ENCODE peak calls at places on chromosome 17, in four cellular contexts. One of them, this sample, is unnamed.

GRCh38 chr17:5126719-5127488 is 11.1 kb downstream of the USP6 start:
- DNase-seq in HCT116: no peak
- DNase-seq in H7: no peak
- DNase-seq in heart right ventricle: no peak
- DNase-seq in this sample: no peak

GRCh38 chr17:77460514-77461046 is 319.8 kb downstream of the SEC14L1 start:
- DNase-seq in heart right ventricle: no peak
- DNase-seq in H7: no peak
- DNase-seq in HCT116: no peak
- DNase-seq in this sample: no peak

GRCh38 chr17:59607817-59608403 is 11.8 kb upstream of the CLTC start:
- DNase-seq in HCT116: no peak
- DNase-seq in heart right ventricle: no peak
- DNase-seq in H7: peak
- DNase-seq in this sample: no peak

GRCh38 chr17:38883592-38884526 is 14.0 kb downstream of the LASP1 start:
- DNase-seq in heart right ventricle: no peak
- DNase-seq in HCT116: no peak
- DNase-seq in H7: no peak
- DNase-seq in this sample: no peak

GRCh38 chr17:73493212-73493814 is 150.9 kb downstream of the SDK2 start:
- DNase-seq in HCT116: no peak
- DNase-seq in heart right ventricle: no peak
- DNase-seq in H7: peak
- DNase-seq in this sample: no peak

GRCh38 chr17:29060475-29060874 is 17.5 kb downstream of the PIPOX start:
- DNase-seq in HCT116: no peak
- DNase-seq in H7: no peak
- DNase-seq in heart right ventricle: no peak
- DNase-seq in this sample: no peak

GRCh38 chr17:80847506-80848230 is 144.0 kb upstream of the CHMP6 start:
- DNase-seq in H7: peak
- DNase-seq in HCT116: no peak
- DNase-seq in heart right ventricle: no peak
- DNase-seq in this sample: no peak

GRCh38 chr17:2266045-2266864 is 37.3 kb downstream of the SMG6 start:
- DNase-seq in H7: no peak
- DNase-seq in heart right ventricle: no peak
- DNase-seq in HCT116: no peak
- DNase-seq in this sample: no peak

GRCh38 chr17:58318065-58318481 is 10.5 kb downstream of the TSPOAP1 start:
- DNase-seq in heart right ventricle: no peak
- DNase-seq in HCT116: no peak
- DNase-seq in H7: peak
- DNase-seq in this sample: no peak

GRCh38 chr17:34424814-34425490 is 61.9 kb upstream of the CCL1 start:
- DNase-seq in heart right ventricle: no peak
- DNase-seq in HCT116: no peak
- DNase-seq in H7: peak
- DNase-seq in this sample: no peak

GRCh38 chr17:74123866-74124265 is 79.6 kb upstream of the RPL38 start:
- DNase-seq in heart right ventricle: no peak
- DNase-seq in HCT116: no peak
- DNase-seq in H7: no peak
- DNase-seq in this sample: no peak

GRCh38 chr17:16449121-16449570 is 33.8 kb downstream of the TRPV2 start:
- DNase-seq in HCT116: no peak
- DNase-seq in H7: no peak
- DNase-seq in heart right ventricle: no peak
- DNase-seq in this sample: no peak

GRCh38 chr17:75077490-75078096 is 10.2 kb upstream of the SLC16A5 start:
- DNase-seq in HCT116: no peak
- DNase-seq in H7: peak
- DNase-seq in heart right ventricle: peak
- DNase-seq in this sample: peak

GRCh38 chr17:35084987-35085386 is 21.5 kb upstream of the RFFL start:
- DNase-seq in HCT116: peak
- DNase-seq in heart right ventricle: no peak
- DNase-seq in H7: no peak
- DNase-seq in this sample: no peak

GRCh38 chr17:61399131-61400057 is at the start of gene TBX2:
- DNase-seq in heart right ventricle: peak
- DNase-seq in H7: peak
- DNase-seq in HCT116: no peak
- DNase-seq in this sample: no peak

GRCh38 chr17:50653738-50654137 is 19.1 kb downstream of the ABCC3 start:
- DNase-seq in HCT116: no peak
- DNase-seq in H7: no peak
- DNase-seq in heart right ventricle: no peak
- DNase-seq in this sample: no peak

GRCh38 chr17:29526322-29526721 is 40.5 kb downstream of the ABHD15 start:
- DNase-seq in heart right ventricle: no peak
- DNase-seq in H7: no peak
- DNase-seq in HCT116: no peak
- DNase-seq in this sample: no peak

GRCh38 chr17:41544497-41544896 is 16.4 kb upstream of the KRT19 start:
- DNase-seq in heart right ventricle: no peak
- DNase-seq in HCT116: no peak
- DNase-seq in H7: no peak
- DNase-seq in this sample: no peak

GRCh38 chr17:8408371-8408770 is 10.7 kb upstream of the RNF222 start:
- DNase-seq in H7: peak
- DNase-seq in heart right ventricle: no peak
- DNase-seq in HCT116: peak
- DNase-seq in this sample: no peak

GRCh38 chr17:75854111-75854748 is 905 bp downstream of the WBP2 start:
- DNase-seq in H7: no peak
- DNase-seq in HCT116: no peak
- DNase-seq in heart right ventricle: no peak
- DNase-seq in this sample: no peak

GRCh38 chr17:39016193-39017153 is 49.3 kb upstream of the FBXO47 start:
- DNase-seq in heart right ventricle: no peak
- DNase-seq in H7: no peak
- DNase-seq in HCT116: no peak
- DNase-seq in this sample: no peak

GRCh38 chr17:67759355-67760171 is 41.8 kb downstream of the NOL11 start:
- DNase-seq in H7: no peak
- DNase-seq in HCT116: no peak
- DNase-seq in heart right ventricle: peak
- DNase-seq in this sample: no peak

GRCh38 chr17:4950757-4951204 is at the start of gene ENO3:
- DNase-seq in heart right ventricle: peak
- DNase-seq in HCT116: no peak
- DNase-seq in H7: peak
- DNase-seq in this sample: no peak

GRCh38 chr17:42414782-42415409 is 8.2 kb downstream of the CAVIN1 start:
- DNase-seq in H7: peak
- DNase-seq in HCT116: no peak
- DNase-seq in heart right ventricle: no peak
- DNase-seq in this sample: no peak

DNA sequence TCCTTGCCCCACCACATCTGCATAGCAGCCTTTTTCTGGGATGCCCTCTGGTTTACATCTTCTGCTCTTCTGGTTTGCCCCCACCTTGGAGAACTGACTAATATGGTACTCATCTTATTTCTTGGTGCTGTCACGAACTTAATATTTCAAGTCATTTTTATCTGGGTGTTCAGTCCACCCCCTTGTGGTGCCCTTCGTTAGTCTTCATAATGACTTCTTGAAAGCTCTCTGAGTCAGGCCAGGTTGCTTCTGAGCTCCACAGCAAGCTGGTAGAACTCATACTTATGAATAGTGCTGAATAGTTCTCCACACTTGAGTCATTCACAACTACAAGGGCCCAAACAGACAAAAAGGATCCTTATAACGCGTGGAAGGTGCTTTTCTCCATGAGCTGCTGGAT is 35.8 kb upstream of the TEKT3 start:
- DNase-seq in heart right ventricle: no peak
- DNase-seq in H7: no peak
- DNase-seq in HCT116: no peak
- DNase-seq in this sample: no peak
- H3K4me3 ChIP-seq in heart right ventricle: no peak
- H3K4me3 ChIP-seq in H7: no peak
- H3K4me3 ChIP-seq in HCT116: no peak
- H3K4me3 ChIP-seq in this sample: no peak

DNA sequence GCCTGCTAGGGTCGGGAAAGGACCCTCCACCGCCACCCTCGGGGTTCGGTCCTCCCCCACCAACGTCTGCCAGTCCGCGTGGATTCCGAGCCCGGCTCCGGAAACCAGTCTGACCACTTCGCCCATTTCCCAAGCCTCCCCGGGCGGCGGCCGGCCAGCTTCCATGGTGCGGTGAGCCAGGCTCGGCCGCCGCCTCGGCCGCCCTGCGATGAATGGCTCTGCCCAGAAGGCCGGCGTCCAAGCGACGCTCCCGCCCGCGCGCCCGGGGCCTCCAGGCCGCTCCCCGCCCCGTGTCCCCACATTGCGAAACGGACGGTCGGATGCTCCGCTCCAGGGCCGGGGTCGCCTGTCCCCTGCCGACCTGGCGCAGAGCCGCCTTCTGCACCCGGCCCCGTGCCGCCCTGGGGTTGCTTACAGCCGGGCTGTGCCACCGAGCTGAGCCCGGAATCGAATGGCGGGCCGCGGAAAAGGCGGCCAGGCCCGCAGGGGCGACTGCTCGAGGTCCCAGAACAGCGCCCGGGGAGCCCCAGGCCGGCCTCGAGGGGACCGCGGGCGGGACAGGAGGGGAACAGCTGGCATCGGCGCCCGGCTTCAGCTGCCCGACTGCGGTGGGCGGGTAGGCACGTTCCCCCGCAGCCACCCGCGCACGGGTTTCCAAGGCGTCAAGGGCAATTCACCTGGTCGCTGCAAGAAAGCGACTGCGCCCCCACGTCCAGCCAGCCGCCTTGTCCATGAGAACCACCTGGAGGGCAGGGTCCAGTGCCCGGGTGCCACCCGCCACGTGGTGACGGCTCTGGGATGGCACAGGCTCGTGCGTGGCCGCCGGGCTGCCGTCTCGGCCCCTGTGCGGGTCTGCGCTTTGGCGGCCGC is 18.3 kb upstream of the CBX8 start:
- DNase-seq in HCT116: no peak
- DNase-seq in heart right ventricle: peak
- DNase-seq in H7: peak
- DNase-seq in this sample: peak
- H3K4me3 ChIP-seq in HCT116: no peak
- H3K4me3 ChIP-seq in heart right ventricle: peak
- H3K4me3 ChIP-seq in H7: peak
- H3K4me3 ChIP-seq in this sample: no peak

GRCh38 chr17:44533533-44534246 is 23.6 kb upstream of the FZD2 start:
- DNase-seq in heart right ventricle: peak
- DNase-seq in HCT116: peak
- DNase-seq in H7: peak
- DNase-seq in this sample: peak
- H3K4me3 ChIP-seq in heart right ventricle: no peak
- H3K4me3 ChIP-seq in HCT116: no peak
- H3K4me3 ChIP-seq in H7: no peak
- H3K4me3 ChIP-seq in this sample: no peak

DNA sequence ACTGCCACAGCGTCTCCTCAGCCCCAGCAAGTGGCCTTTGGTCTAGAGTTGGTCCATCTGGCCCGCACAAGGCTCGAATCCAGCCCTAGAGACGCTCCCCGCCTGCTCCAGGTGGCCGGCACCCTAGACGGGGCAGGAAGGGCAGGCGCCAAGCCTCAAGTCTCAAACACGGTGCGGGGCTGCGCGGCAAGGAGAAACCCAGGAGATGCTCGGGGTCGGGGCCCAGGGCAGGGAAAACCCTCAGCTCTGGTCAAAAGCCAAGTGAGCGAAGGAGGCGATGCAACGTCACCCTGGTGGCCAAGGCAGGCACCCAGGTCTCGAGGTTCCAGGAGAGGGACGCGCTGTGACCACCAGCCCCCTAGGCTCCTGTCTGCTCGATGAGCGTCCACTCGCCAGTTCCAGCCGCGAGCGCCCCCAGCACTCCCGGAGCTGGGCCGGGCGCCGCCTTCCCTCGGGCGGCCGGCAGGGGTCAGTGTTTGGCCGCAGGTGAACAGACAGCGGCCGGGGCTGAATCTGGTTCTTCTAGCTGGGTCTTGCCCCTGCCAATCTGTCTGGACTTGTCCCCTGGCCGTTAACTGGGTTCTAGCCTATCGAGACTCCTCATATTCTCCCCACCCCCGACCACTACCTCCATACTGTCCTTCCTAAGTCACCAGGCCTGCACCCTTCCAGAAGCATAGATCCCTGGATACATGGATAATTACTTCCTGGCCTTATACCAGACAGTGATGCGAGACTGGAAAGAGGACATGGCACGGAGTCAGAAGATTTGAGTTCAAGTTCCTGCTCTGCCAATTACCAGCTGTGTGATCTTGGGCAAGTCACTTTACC is 44.0 kb downstream of the PRAC1 start:
- DNase-seq in heart right ventricle: peak
- DNase-seq in H7: peak
- DNase-seq in HCT116: peak
- DNase-seq in this sample: peak
- H3K4me3 ChIP-seq in heart right ventricle: no peak
- H3K4me3 ChIP-seq in H7: peak
- H3K4me3 ChIP-seq in HCT116: peak
- H3K4me3 ChIP-seq in this sample: no peak

This sample was measured in prostate gland.